ENCODE peak calls at places on chromosomes 5 and 9, in eight cellular contexts. Q is fibroblast of pulmonary artery; U is choroid plexus epithelial cell; F is cardiac muscle cell; G is MM.1S; J is CD4-positive, alpha-beta T cell; L is colonic mucosa; C is tibial artery. O is an unnamed sample.

GRCh38 chr5:148760945-148761638 is 65.3 kb upstream of the ADRB2 start:
- DNase-seq in G (peak; percentile 94), J (no peak), L (no peak), F (no peak), C (no peak), U (no peak), Q (no peak), O (no peak)

GRCh38 chr9:124855944-124856773 is 2.9 kb downstream of the WDR38 start:
- DNase-seq in U (peak; percentile 31), G (no peak), C (no peak), F (peak; percentile 37), J (no peak), L (no peak), Q (no peak), O (peak; percentile 30)

GRCh38 chr5:143244000-143244736 is 159.3 kb downstream of the NR3C1 start:
- DNase-seq in J (no peak), C (peak; percentile 85), U (peak; percentile 95), F (no peak), G (no peak), Q (peak; percentile 96), L (peak; percentile 37), O (peak; percentile 99)

GRCh38 chr5:180639743-180640300 is 9.6 kb downstream of the FLT4 start:
- DNase-seq in Q (no peak), L (no peak), G (no peak), J (no peak), U (no peak), F (no peak), C (peak; percentile 51), O (no peak)

GRCh38 chr9:35618325-35618727 is at the start of gene CD72:
- DNase-seq in C (no peak), F (no peak), G (no peak), J (no peak), Q (no peak), L (no peak), U (no peak), O (no peak)

GRCh38 chr9:70257991-70258691 is 637 bp upstream of the SMC5 start:
- DNase-seq in C (no peak), Q (peak; percentile 48), U (peak; percentile 62), F (peak; percentile 52), J (peak; percentile 5), L (peak; percentile 84), G (no peak), O (peak; percentile 18)

GRCh38 chr5:133319905-133320520 is 268.2 kb downstream of the HSPA4 start:
- DNase-seq in Q (peak; percentile 11), J (no peak), L (no peak), F (no peak), C (no peak), U (no peak), G (no peak), O (no peak)

GRCh38 chr5:110918683-110919082 is 152.8 kb upstream of the TSLP start:
- DNase-seq in G (no peak), U (no peak), Q (no peak), L (no peak), J (no peak), F (no peak), C (no peak), O (no peak)

GRCh38 chr5:55226027-55226933 is 835 bp downstream of the MCIDAS start:
- DNase-seq in C (no peak), F (peak; percentile 80), Q (peak; percentile 48), L (peak; percentile 74), U (no peak), J (peak; percentile 20), G (peak; percentile 87), O (peak; percentile 5)

GRCh38 chr5:55225346-55225745 is 1.8 kb downstream of the MCIDAS start:
- DNase-seq in F (no peak), C (no peak), L (no peak), Q (no peak), J (no peak), G (no peak), U (no peak), O (no peak)

GRCh38 chr5:55227738-55228430 is 769 bp upstream of the MCIDAS start:
- DNase-seq in L (no peak), Q (no peak), J (no peak), C (no peak), G (no peak), F (no peak), U (no peak), O (no peak)

GRCh38 chr5:55230086-55230629 is 3.0 kb upstream of the MCIDAS start:
- DNase-seq in G (no peak), Q (no peak), U (no peak), F (no peak), C (no peak), J (no peak), L (no peak), O (no peak)

GRCh38 chr5:55226934-55227737 is at the start of gene MCIDAS:
- DNase-seq in C (peak; percentile 72), F (peak; percentile 76), G (peak; percentile 84), Q (no peak), J (peak; percentile 18), U (no peak), L (peak; percentile 64), O (no peak)
- TF ChIP-seq CTCF in C (no peak), F (peak; percentile 3), G (peak; percentile 39), Q (no peak), J (peak; percentile 12), U (no peak), L (no peak), O (no peak)

GRCh38 chr5:123111502-123111901 is 22.5 kb downstream of the PRDM6 start:
- DNase-seq in C (no peak), Q (no peak), L (no peak), U (no peak), J (no peak), F (no peak), G (no peak), O (no peak)
- TF ChIP-seq CTCF in C (no peak), Q (no peak), L (no peak), U (no peak), J (no peak), F (no peak), G (no peak), O (no peak)

GRCh38 chr9:88917375-88917774 is 73.9 kb upstream of the S1PR3 start:
- DNase-seq in U (no peak), Q (no peak), F (no peak), L (no peak), G (no peak), C (no peak), J (no peak), O (no peak)

GRCh38 chr9:88916875-88917274 is 74.4 kb upstream of the S1PR3 start:
- DNase-seq in C (no peak), L (no peak), J (no peak), U (no peak), G (no peak), F (no peak), Q (no peak), O (no peak)

GRCh38 chr9:88922091-88922490 is 69.2 kb upstream of the S1PR3 start:
- DNase-seq in J (peak; percentile 30), Q (no peak), C (no peak), L (no peak), U (no peak), G (peak; percentile 89), F (no peak), O (no peak)

GRCh38 chr9:88923653-88924284 is 67.5 kb upstream of the S1PR3 start:
- DNase-seq in U (no peak), J (no peak), L (no peak), F (no peak), G (no peak), Q (no peak), C (no peak), O (no peak)

DNA sequence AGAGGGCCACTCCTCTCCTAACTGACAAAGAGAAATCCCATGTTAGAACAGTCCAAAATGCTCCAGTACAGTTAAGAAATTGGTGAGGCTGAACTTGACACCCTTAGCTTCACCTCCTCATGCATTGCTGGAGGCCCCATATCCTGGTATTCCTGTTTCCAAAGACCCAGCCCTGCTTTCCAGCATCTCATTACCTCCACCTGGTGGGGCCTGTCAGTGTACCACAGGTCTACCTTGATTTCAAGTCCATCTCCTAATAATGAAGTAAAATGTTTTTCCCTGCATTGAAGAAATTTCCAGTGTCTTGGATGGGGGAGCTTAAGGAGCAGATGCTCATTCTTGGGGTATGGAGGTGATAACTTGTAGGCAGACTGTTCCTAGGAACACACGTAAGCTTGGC is 70.6 kb upstream of the S1PR3 start:
- DNase-seq in C (no peak), L (no peak), F (no peak), U (no peak), Q (no peak), J (no peak), G (no peak), O (no peak)
- TF ChIP-seq CTCF in C (no peak), L (no peak), F (no peak), U (peak; percentile 14), Q (no peak), J (no peak), G (no peak), O (no peak)

GRCh38 chr5:6822068-6822467 is 108.8 kb downstream of the TENT4A start:
- DNase-seq in F (no peak), G (no peak), L (no peak), C (no peak), J (no peak), U (no peak), Q (no peak), O (no peak)

GRCh38 chr5:6823996-6824395 is 110.8 kb downstream of the TENT4A start:
- DNase-seq in G (no peak), L (no peak), F (no peak), J (no peak), U (no peak), C (no peak), Q (no peak), O (no peak)

GRCh38 chr5:6825678-6826244 is 112.5 kb downstream of the TENT4A start:
- DNase-seq in U (no peak), G (no peak), C (no peak), Q (no peak), J (no peak), F (no peak), L (no peak), O (no peak)

GRCh38 chr5:6820851-6821479 is 107.7 kb downstream of the TENT4A start:
- DNase-seq in C (no peak), F (peak; percentile 50), Q (peak; percentile 16), J (peak; percentile 20), U (peak; percentile 20), L (peak; percentile 31), G (peak; percentile 76), O (no peak)

DNA sequence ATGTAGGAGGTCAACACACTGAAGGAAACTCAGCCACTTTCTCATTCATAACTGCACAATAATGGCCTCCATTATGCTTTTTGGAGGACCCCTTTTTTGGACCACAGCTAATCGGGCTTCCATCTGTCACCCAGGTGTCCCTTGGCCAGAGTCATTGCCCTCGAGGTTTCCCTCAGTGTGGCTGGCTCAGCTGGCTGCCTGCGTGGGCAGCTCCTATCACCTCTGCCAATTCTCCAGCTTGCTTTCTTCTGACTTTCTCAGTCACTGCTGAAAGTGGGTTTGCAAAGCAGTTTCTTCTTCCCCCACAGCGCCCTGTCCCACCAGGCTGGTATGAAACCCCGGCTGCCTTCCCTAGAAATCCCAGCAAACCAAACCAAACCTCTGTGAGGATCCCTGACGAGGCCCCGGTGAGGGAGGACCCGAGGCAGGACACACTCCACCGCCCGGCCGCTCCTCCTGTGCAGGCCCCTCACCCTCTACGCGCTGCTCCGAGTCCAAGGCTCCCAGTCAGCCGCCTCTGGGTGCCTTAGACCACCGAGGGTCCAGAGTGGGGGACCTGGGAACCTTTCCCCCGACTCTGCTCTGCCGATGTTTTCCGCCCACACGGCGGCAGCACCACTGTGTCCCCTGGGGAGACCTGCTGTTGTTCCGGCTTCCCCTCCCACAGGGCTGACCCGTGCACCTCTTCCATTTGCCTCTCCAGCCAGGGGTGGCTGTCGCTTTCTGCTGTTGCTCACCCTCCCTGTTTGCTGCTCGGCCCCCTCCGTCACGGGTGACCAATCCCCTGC is 109.5 kb downstream of the TENT4A start:
- DNase-seq in F (no peak), U (no peak), J (no peak), G (no peak), C (no peak), Q (no peak), L (no peak), O (no peak)
- TF ChIP-seq CTCF in F (no peak), U (no peak), J (no peak), G (no peak), C (no peak), Q (no peak), L (no peak), O (no peak)

O was measured in HFFc6.